ENCODE peak calls at places on chromosomes 13 and 19, in ten cellular contexts. One of them, this sample, is unnamed.

GRCh38 chr13:44012910-44013309 is 133.2 kb downstream of the LACC1 start:
- DNase-seq in heart right ventricle: no peak
- DNase-seq in HCEC 1CT: no peak
- DNase-seq in right cardiac atrium: no peak
- DNase-seq in D341Med: no peak
- DNase-seq in NCI-H1694: no peak
- DNase-seq in GM23248: no peak
- DNase-seq in SW 1271: no peak
- DNase-seq in nephron progenitor cell: no peak
- DNase-seq in HFF-Myc: no peak
- DNase-seq in this sample: no peak

GRCh38 chr19:3970313-3970807 is 539 bp downstream of the DAPK3 start:
- DNase-seq in heart right ventricle: no peak
- DNase-seq in D341Med: no peak
- DNase-seq in right cardiac atrium: no peak
- DNase-seq in SW 1271: no peak
- DNase-seq in HCEC 1CT: no peak
- DNase-seq in nephron progenitor cell: peak; percentile 22
- DNase-seq in HFF-Myc: no peak
- DNase-seq in GM23248: peak; percentile 45
- DNase-seq in NCI-H1694: no peak
- DNase-seq in this sample: no peak

GRCh38 chr13:113548778-113549621 is 35.6 kb upstream of the TFDP1 start:
- DNase-seq in NCI-H1694: no peak
- DNase-seq in right cardiac atrium: no peak
- DNase-seq in GM23248: no peak
- DNase-seq in D341Med: no peak
- DNase-seq in HCEC 1CT: no peak
- DNase-seq in heart right ventricle: no peak
- DNase-seq in HFF-Myc: no peak
- DNase-seq in SW 1271: no peak
- DNase-seq in nephron progenitor cell: peak; percentile 51
- DNase-seq in this sample: no peak

GRCh38 chr19:19656451-19657396 is 6.8 kb downstream of the ATP13A1 start:
- DNase-seq in HFF-Myc: no peak
- DNase-seq in right cardiac atrium: peak; percentile 46
- DNase-seq in HCEC 1CT: no peak
- DNase-seq in SW 1271: no peak
- DNase-seq in NCI-H1694: no peak
- DNase-seq in nephron progenitor cell: no peak
- DNase-seq in D341Med: peak; percentile 59
- DNase-seq in heart right ventricle: no peak
- DNase-seq in GM23248: no peak
- DNase-seq in this sample: no peak

GRCh38 chr13:80010846-80011245 is 330.1 kb downstream of the SPRY2 start:
- DNase-seq in SW 1271: no peak
- DNase-seq in right cardiac atrium: no peak
- DNase-seq in HCEC 1CT: no peak
- DNase-seq in GM23248: no peak
- DNase-seq in nephron progenitor cell: no peak
- DNase-seq in heart right ventricle: no peak
- DNase-seq in D341Med: no peak
- DNase-seq in HFF-Myc: no peak
- DNase-seq in NCI-H1694: no peak
- DNase-seq in this sample: no peak

GRCh38 chr13:34967851-34968562 is 25.9 kb downstream of the NBEA start:
- DNase-seq in HFF-Myc: no peak
- DNase-seq in NCI-H1694: no peak
- DNase-seq in SW 1271: no peak
- DNase-seq in HCEC 1CT: no peak
- DNase-seq in heart right ventricle: no peak
- DNase-seq in nephron progenitor cell: no peak
- DNase-seq in D341Med: no peak
- DNase-seq in GM23248: no peak
- DNase-seq in right cardiac atrium: no peak
- DNase-seq in this sample: no peak

GRCh38 chr13:75881109-75881775 is 245.1 kb downstream of the LMO7 start:
- DNase-seq in SW 1271: no peak
- DNase-seq in D341Med: no peak
- DNase-seq in HCEC 1CT: peak; percentile 3
- DNase-seq in HFF-Myc: no peak
- DNase-seq in heart right ventricle: no peak
- DNase-seq in right cardiac atrium: no peak
- DNase-seq in nephron progenitor cell: no peak
- DNase-seq in GM23248: no peak
- DNase-seq in NCI-H1694: no peak
- DNase-seq in this sample: no peak

GRCh38 chr13:22735381-22735995 is 445.3 kb upstream of the SGCG start:
- DNase-seq in heart right ventricle: no peak
- DNase-seq in nephron progenitor cell: no peak
- DNase-seq in SW 1271: no peak
- DNase-seq in HCEC 1CT: no peak
- DNase-seq in D341Med: peak; percentile 25
- DNase-seq in GM23248: no peak
- DNase-seq in NCI-H1694: no peak
- DNase-seq in right cardiac atrium: no peak
- DNase-seq in HFF-Myc: no peak
- DNase-seq in this sample: no peak

GRCh38 chr19:11164278-11164677 is 8.7 kb upstream of the SPC24 start:
- DNase-seq in heart right ventricle: no peak
- DNase-seq in HCEC 1CT: no peak
- DNase-seq in right cardiac atrium: no peak
- DNase-seq in GM23248: peak; percentile 27
- DNase-seq in nephron progenitor cell: no peak
- DNase-seq in NCI-H1694: no peak
- DNase-seq in SW 1271: no peak
- DNase-seq in HFF-Myc: no peak
- DNase-seq in D341Med: no peak
- DNase-seq in this sample: no peak

GRCh38 chr13:44142540-44142867 is 231.1 kb upstream of the SERP2 start:
- DNase-seq in NCI-H1694: no peak
- DNase-seq in HCEC 1CT: peak; percentile 10
- DNase-seq in heart right ventricle: no peak
- DNase-seq in right cardiac atrium: no peak
- DNase-seq in GM23248: no peak
- DNase-seq in D341Med: no peak
- DNase-seq in HFF-Myc: no peak
- DNase-seq in nephron progenitor cell: no peak
- DNase-seq in SW 1271: peak; percentile 38
- DNase-seq in this sample: no peak

GRCh38 chr19:2381151-2381822 is 21.2 kb downstream of the TMPRSS9 start:
- DNase-seq in GM23248: no peak
- DNase-seq in SW 1271: no peak
- DNase-seq in nephron progenitor cell: peak; percentile 34
- DNase-seq in NCI-H1694: no peak
- DNase-seq in right cardiac atrium: no peak
- DNase-seq in HFF-Myc: no peak
- DNase-seq in HCEC 1CT: no peak
- DNase-seq in D341Med: no peak
- DNase-seq in heart right ventricle: no peak
- DNase-seq in this sample: no peak

GRCh38 chr13:19053561-19053960 is 128.1 kb downstream of the TUBA3C start:
- DNase-seq in nephron progenitor cell: no peak
- DNase-seq in HFF-Myc: no peak
- DNase-seq in SW 1271: no peak
- DNase-seq in D341Med: no peak
- DNase-seq in NCI-H1694: no peak
- DNase-seq in heart right ventricle: no peak
- DNase-seq in HCEC 1CT: no peak
- DNase-seq in GM23248: no peak
- DNase-seq in right cardiac atrium: no peak
- DNase-seq in this sample: no peak

GRCh38 chr19:49182848-49183375 is 25.3 kb downstream of the TRPM4 start:
- DNase-seq in right cardiac atrium: no peak
- DNase-seq in HCEC 1CT: no peak
- DNase-seq in SW 1271: no peak
- DNase-seq in nephron progenitor cell: no peak
- DNase-seq in heart right ventricle: no peak
- DNase-seq in D341Med: peak; percentile 38
- DNase-seq in GM23248: no peak
- DNase-seq in NCI-H1694: no peak
- DNase-seq in HFF-Myc: no peak
- DNase-seq in this sample: no peak

GRCh38 chr13:27481766-27482165 is 31.4 kb upstream of the MTIF3 start:
- DNase-seq in right cardiac atrium: peak; percentile 71
- DNase-seq in HFF-Myc: no peak
- DNase-seq in NCI-H1694: no peak
- DNase-seq in nephron progenitor cell: peak; percentile 75
- DNase-seq in HCEC 1CT: peak; percentile 20
- DNase-seq in GM23248: peak; percentile 32
- DNase-seq in heart right ventricle: no peak
- DNase-seq in SW 1271: peak; percentile 9
- DNase-seq in D341Med: peak; percentile 80
- DNase-seq in this sample: peak; percentile 63

GRCh38 chr19:18126097-18126496 is 26.9 kb upstream of the PIK3R2 start:
- DNase-seq in right cardiac atrium: no peak
- DNase-seq in D341Med: no peak
- DNase-seq in HCEC 1CT: no peak
- DNase-seq in GM23248: no peak
- DNase-seq in NCI-H1694: no peak
- DNase-seq in nephron progenitor cell: no peak
- DNase-seq in HFF-Myc: no peak
- DNase-seq in heart right ventricle: no peak
- DNase-seq in SW 1271: no peak
- DNase-seq in this sample: no peak

GRCh38 chr19:19465436-19466070 is 49.8 kb downstream of the TSSK6 start:
- DNase-seq in HFF-Myc: no peak
- DNase-seq in heart right ventricle: no peak
- DNase-seq in right cardiac atrium: no peak
- DNase-seq in HCEC 1CT: no peak
- DNase-seq in SW 1271: no peak
- DNase-seq in GM23248: no peak
- DNase-seq in nephron progenitor cell: no peak
- DNase-seq in NCI-H1694: no peak
- DNase-seq in D341Med: peak; percentile 17
- DNase-seq in this sample: no peak

GRCh38 chr19:3061214-3062161 is 807 bp downstream of the TLE5 start:
- DNase-seq in NCI-H1694: no peak
- DNase-seq in heart right ventricle: peak; percentile 78
- DNase-seq in SW 1271: no peak
- DNase-seq in GM23248: peak; percentile 61
- DNase-seq in D341Med: peak; percentile 74
- DNase-seq in nephron progenitor cell: no peak
- DNase-seq in HCEC 1CT: peak; percentile 37
- DNase-seq in right cardiac atrium: peak; percentile 92
- DNase-seq in HFF-Myc: no peak
- DNase-seq in this sample: no peak

GRCh38 chr19:8081569-8082550 is 29.3 kb downstream of the CCL25 start:
- DNase-seq in SW 1271: no peak
- DNase-seq in heart right ventricle: no peak
- DNase-seq in nephron progenitor cell: no peak
- DNase-seq in GM23248: no peak
- DNase-seq in HFF-Myc: no peak
- DNase-seq in right cardiac atrium: no peak
- DNase-seq in HCEC 1CT: peak; percentile 2
- DNase-seq in NCI-H1694: no peak
- DNase-seq in D341Med: no peak
- DNase-seq in this sample: no peak

GRCh38 chr13:87570669-87571068 is 100.5 kb upstream of the SLITRK5 start:
- DNase-seq in HCEC 1CT: no peak
- DNase-seq in NCI-H1694: no peak
- DNase-seq in D341Med: no peak
- DNase-seq in SW 1271: no peak
- DNase-seq in heart right ventricle: no peak
- DNase-seq in HFF-Myc: no peak
- DNase-seq in nephron progenitor cell: no peak
- DNase-seq in right cardiac atrium: no peak
- DNase-seq in GM23248: no peak
- DNase-seq in this sample: no peak

GRCh38 chr13:48976677-48977625 is 1.2 kb downstream of the FNDC3A start:
- DNase-seq in HFF-Myc: no peak
- DNase-seq in nephron progenitor cell: no peak
- DNase-seq in right cardiac atrium: no peak
- DNase-seq in heart right ventricle: no peak
- DNase-seq in HCEC 1CT: peak; percentile 43
- DNase-seq in NCI-H1694: peak; percentile 22
- DNase-seq in GM23248: peak; percentile 40
- DNase-seq in SW 1271: peak; percentile 30
- DNase-seq in D341Med: no peak
- DNase-seq in this sample: no peak

GRCh38 chr13:80131204-80131603 is 209.7 kb downstream of the SPRY2 start:
- DNase-seq in heart right ventricle: peak; percentile 84
- DNase-seq in HCEC 1CT: peak; percentile 71
- DNase-seq in right cardiac atrium: peak; percentile 93
- DNase-seq in SW 1271: no peak
- DNase-seq in GM23248: peak; percentile 80
- DNase-seq in D341Med: no peak
- DNase-seq in HFF-Myc: no peak
- DNase-seq in nephron progenitor cell: peak; percentile 77
- DNase-seq in NCI-H1694: no peak
- DNase-seq in this sample: peak; percentile 78

GRCh38 chr19:50492303-50493052 is 15.8 kb upstream of the GARIN5A start:
- DNase-seq in heart right ventricle: no peak
- DNase-seq in GM23248: peak; percentile 30
- DNase-seq in NCI-H1694: no peak
- DNase-seq in D341Med: no peak
- DNase-seq in nephron progenitor cell: no peak
- DNase-seq in right cardiac atrium: peak; percentile 44
- DNase-seq in SW 1271: no peak
- DNase-seq in HCEC 1CT: no peak
- DNase-seq in HFF-Myc: no peak
- DNase-seq in this sample: no peak

GRCh38 chr13:97367016-97367415 is 67.0 kb upstream of the RAP2A start:
- DNase-seq in NCI-H1694: no peak
- DNase-seq in nephron progenitor cell: no peak
- DNase-seq in HFF-Myc: peak; percentile 52
- DNase-seq in D341Med: no peak
- DNase-seq in HCEC 1CT: peak; percentile 67
- DNase-seq in SW 1271: no peak
- DNase-seq in right cardiac atrium: no peak
- DNase-seq in heart right ventricle: no peak
- DNase-seq in GM23248: peak; percentile 64
- DNase-seq in this sample: no peak

GRCh38 chr13:111115051-111115840 is at the start of gene ARHGEF7:
- DNase-seq in nephron progenitor cell: peak; percentile 65
- DNase-seq in GM23248: peak; percentile 69
- DNase-seq in NCI-H1694: no peak
- DNase-seq in SW 1271: no peak
- DNase-seq in D341Med: peak; percentile 83
- DNase-seq in right cardiac atrium: peak; percentile 70
- DNase-seq in HCEC 1CT: no peak
- DNase-seq in heart right ventricle: peak; percentile 37
- DNase-seq in HFF-Myc: no peak
- DNase-seq in this sample: no peak

GRCh38 chr13:28049880-28050871 is 50.2 kb downstream of the FLT3 start:
- DNase-seq in SW 1271: no peak
- DNase-seq in HCEC 1CT: no peak
- DNase-seq in nephron progenitor cell: no peak
- DNase-seq in HFF-Myc: no peak
- DNase-seq in D341Med: no peak
- DNase-seq in right cardiac atrium: no peak
- DNase-seq in GM23248: no peak
- DNase-seq in heart right ventricle: no peak
- DNase-seq in NCI-H1694: no peak
- DNase-seq in this sample: no peak

GRCh38 chr13:75635621-75636338 is at the start of gene LMO7:
- DNase-seq in NCI-H1694: no peak
- DNase-seq in right cardiac atrium: peak; percentile 81
- DNase-seq in SW 1271: peak; percentile 62
- DNase-seq in HFF-Myc: no peak
- DNase-seq in GM23248: peak; percentile 83
- DNase-seq in heart right ventricle: peak; percentile 61
- DNase-seq in D341Med: peak; percentile 83
- DNase-seq in nephron progenitor cell: peak; percentile 68
- DNase-seq in HCEC 1CT: peak; percentile 63
- DNase-seq in this sample: peak; percentile 81

GRCh38 chr19:55702131-55702627 is 27.2 kb downstream of the EPN1 start:
- DNase-seq in GM23248: no peak
- DNase-seq in nephron progenitor cell: no peak
- DNase-seq in NCI-H1694: no peak
- DNase-seq in heart right ventricle: no peak
- DNase-seq in D341Med: peak; percentile 18
- DNase-seq in HCEC 1CT: no peak
- DNase-seq in SW 1271: no peak
- DNase-seq in HFF-Myc: no peak
- DNase-seq in right cardiac atrium: no peak
- DNase-seq in this sample: no peak

GRCh38 chr13:50645092-50645491 is 198.4 kb downstream of the DLEU7 start:
- DNase-seq in GM23248: peak; percentile 65
- DNase-seq in HCEC 1CT: no peak
- DNase-seq in NCI-H1694: no peak
- DNase-seq in SW 1271: no peak
- DNase-seq in D341Med: no peak
- DNase-seq in HFF-Myc: no peak
- DNase-seq in heart right ventricle: no peak
- DNase-seq in nephron progenitor cell: no peak
- DNase-seq in right cardiac atrium: no peak
- DNase-seq in this sample: no peak